ENCODE peak calls at places on chromosomes 2 and 18, in six cellular contexts. U, E, L, T, C and Y are unnamed samples.

GRCh38 chr2:8119782-8120551 is 561.9 kb upstream of the ID2 start:
- DNase-seq in U (no peak), E (peak), L (no peak), C (no peak), T (no peak), Y (peak)

GRCh38 chr2:8797682-8798081 is 39.7 kb downstream of the KIDINS220 start:
- DNase-seq in U (no peak), L (no peak), T (peak), C (no peak), E (no peak), Y (no peak)

GRCh38 chr18:3832211-3832610 is 382.2 kb downstream of the TGIF1 start:
- DNase-seq in T (no peak), E (no peak), C (no peak), U (no peak), L (no peak), Y (no peak)

GRCh38 chr2:162245737-162246136 is 2.5 kb upstream of the FAP start:
- DNase-seq in L (no peak), E (peak), U (no peak), C (no peak), T (no peak), Y (no peak)

GRCh38 chr2:169637620-169638019 is 53.5 kb downstream of the PPIG start:
- DNase-seq in L (no peak), T (no peak), U (no peak), C (no peak), E (peak), Y (no peak)

GRCh38 chr18:1452821-1453220 is 548.1 kb downstream of the ADCYAP1 start:
- DNase-seq in U (no peak), E (no peak), T (no peak), C (no peak), L (no peak), Y (no peak)

GRCh38 chr2:220198911-220199310 is 571.5 kb downstream of the SLC4A3 start:
- DNase-seq in L (no peak), E (peak), U (no peak), C (no peak), T (no peak), Y (peak)

GRCh38 chr18:46536215-46536874 is 120.7 kb downstream of the LOXHD1 start:
- DNase-seq in T (peak), C (no peak), E (no peak), L (no peak), U (no peak), Y (no peak)

GRCh38 chr18:58998421-58999203 is 133.9 kb downstream of the ZNF532 start:
- DNase-seq in T (no peak), L (no peak), C (no peak), E (peak), U (peak), Y (peak)

GRCh38 chr2:173048901-173049661 is 26.6 kb upstream of the MAP3K20 start:
- DNase-seq in C (no peak), E (peak), L (no peak), U (no peak), T (peak), Y (peak)

GRCh38 chr2:36478332-36478738 is 119.6 kb downstream of the FEZ2 start:
- DNase-seq in C (no peak), L (no peak), T (peak), E (peak), U (no peak), Y (peak)

GRCh38 chr2:11018651-11019185 is 107.0 kb downstream of the KCNF1 start:
- DNase-seq in E (no peak), U (no peak), L (peak), T (no peak), C (no peak), Y (no peak)

GRCh38 chr2:71631411-71631931 is 178.1 kb downstream of the DYSF start:
- DNase-seq in E (peak), L (peak), T (peak), U (no peak), C (no peak), Y (peak)

GRCh38 chr2:229486673-229487072 is 215.6 kb upstream of the PID1 start:
- DNase-seq in T (no peak), E (no peak), L (no peak), C (no peak), U (no peak), Y (no peak)

GRCh38 chr2:263774-264492 is at the start of gene SH3YL1:
- DNase-seq in T (no peak), C (peak), U (peak), E (no peak), L (peak), Y (peak)

GRCh38 chr18:1306641-1307040 is 402.0 kb downstream of the ADCYAP1 start:
- DNase-seq in L (no peak), T (no peak), E (no peak), U (no peak), C (no peak), Y (no peak)

GRCh38 chr2:111138834-111139233 is 18.1 kb downstream of the BCL2L11 start:
- DNase-seq in U (no peak), C (no peak), L (no peak), E (no peak), T (no peak), Y (no peak)

GRCh38 chr2:98474979-98475632 is 30.4 kb downstream of the INPP4A start:
- DNase-seq in L (no peak), C (no peak), T (no peak), E (no peak), U (no peak), Y (no peak)

GRCh38 chr2:163649080-163649479 is 86.7 kb downstream of the FIGN start:
- DNase-seq in L (no peak), C (no peak), U (no peak), E (no peak), T (no peak), Y (peak)

GRCh38 chr18:58367425-58368140 is 261.3 kb downstream of the ALPK2 start:
- DNase-seq in U (no peak), E (no peak), L (no peak), T (no peak), C (no peak), Y (no peak)

GRCh38 chr2:121791253-121791652 is 35.8 kb downstream of the TSN start:
- DNase-seq in U (no peak), T (no peak), L (no peak), C (no peak), E (no peak), Y (no peak)

GRCh38 chr2:44974064-44974715 is 32.7 kb downstream of the SIX3 start:
- DNase-seq in U (no peak), E (peak), C (no peak), L (no peak), T (peak), Y (peak)

GRCh38 chr2:188315750-188316149 is 24.1 kb downstream of the GULP1 start:
- DNase-seq in C (no peak), T (no peak), E (no peak), U (no peak), L (no peak), Y (no peak)

GRCh38 chr2:223860809-223861738 is 23.7 kb upstream of the AP1S3 start:
- DNase-seq in U (no peak), T (peak), C (no peak), L (no peak), E (peak), Y (peak)

GRCh38 chr18:62102221-62102620 is 84.6 kb downstream of the PIGN start:
- DNase-seq in L (no peak), C (no peak), U (no peak), E (no peak), T (no peak), Y (no peak)

GRCh38 chr2:161613161-161613560 is 11.1 kb upstream of the SLC4A10 start:
- DNase-seq in E (peak), C (no peak), L (no peak), U (no peak), T (no peak), Y (peak)

GRCh38 chr2:43519711-43520221 is 76.1 kb downstream of the THADA start:
- DNase-seq in E (peak), C (no peak), T (peak), L (no peak), U (no peak), Y (peak)

GRCh38 chr2:113138428-113139322 is 11.3 kb downstream of the IL1RN start:
- DNase-seq in T (peak), C (peak), L (peak), U (no peak), E (peak), Y (peak)

GRCh38 chr2:233032551-233033320 is at the start of gene NEU2:
- DNase-seq in U (no peak), C (no peak), L (no peak), T (no peak), E (peak), Y (peak)

GRCh38 chr2:171652411-171652775 is 34.9 kb upstream of the DYNC1I2 start:
- DNase-seq in E (peak), T (no peak), U (no peak), L (no peak), C (no peak), Y (no peak)

GRCh38 chr2:227595797-227596196 is 2.9 kb upstream of the SCYGR2 start:
- DNase-seq in U (no peak), T (no peak), C (no peak), E (no peak), L (no peak), Y (no peak)

GRCh38 chr18:13288509-13289138 is 70.1 kb downstream of the LDLRAD4 start:
- DNase-seq in C (no peak), L (no peak), E (peak), T (no peak), U (no peak), Y (no peak)

GRCh38 chr2:69100220-69100723 is 87.3 kb downstream of the ANTXR1 start:
- DNase-seq in U (no peak), T (no peak), L (no peak), E (peak), C (no peak), Y (peak)

GRCh38 chr18:50143295-50143694 is 51.7 kb downstream of the MYO5B start:
- DNase-seq in C (no peak), L (no peak), U (no peak), T (no peak), E (no peak), Y (peak)